ENCODE peak calls at places on chromosomes 12 and 14, in five cellular contexts. One of them, this sample, is unnamed.

GRCh38 chr14:73789996-73790581 is 61.5 kb upstream of the PTGR2 start:
- DNase-seq in ascending aorta: peak; percentile 93
- DNase-seq in astrocyte: peak; percentile 99
- DNase-seq in mammary epithelial cell: peak; percentile 95
- DNase-seq in naive thymus-derived CD4-positive, alpha-beta T cell: no peak
- DNase-seq in this sample: no peak

GRCh38 chr14:61365667-61366194 is 44.4 kb downstream of the PRKCH start:
- DNase-seq in ascending aorta: no peak
- DNase-seq in astrocyte: no peak
- DNase-seq in mammary epithelial cell: no peak
- DNase-seq in naive thymus-derived CD4-positive, alpha-beta T cell: no peak
- DNase-seq in this sample: no peak

GRCh38 chr12:63809566-63809965 is 29.9 kb downstream of the RXYLT1 start:
- DNase-seq in ascending aorta: no peak
- DNase-seq in astrocyte: no peak
- DNase-seq in mammary epithelial cell: no peak
- DNase-seq in naive thymus-derived CD4-positive, alpha-beta T cell: no peak
- DNase-seq in this sample: no peak

GRCh38 chr14:32545858-32546210 is 216.7 kb downstream of the AKAP6 start:
- DNase-seq in ascending aorta: no peak
- DNase-seq in astrocyte: no peak
- DNase-seq in mammary epithelial cell: no peak
- DNase-seq in naive thymus-derived CD4-positive, alpha-beta T cell: no peak
- DNase-seq in this sample: no peak

GRCh38 chr14:24274101-24274543 is 2.7 kb upstream of the RABGGTA start:
- DNase-seq in ascending aorta: no peak
- DNase-seq in astrocyte: no peak
- DNase-seq in mammary epithelial cell: peak; percentile 99
- DNase-seq in naive thymus-derived CD4-positive, alpha-beta T cell: peak; percentile 85
- DNase-seq in this sample: peak; percentile 63

GRCh38 chr12:76024942-76025600 is 6.5 kb downstream of the PHLDA1 start:
- DNase-seq in ascending aorta: no peak
- DNase-seq in astrocyte: peak; percentile 84
- DNase-seq in mammary epithelial cell: peak; percentile 77
- DNase-seq in naive thymus-derived CD4-positive, alpha-beta T cell: no peak
- DNase-seq in this sample: no peak

GRCh38 chr12:68557011-68557715 is 53.5 kb upstream of the RAP1B start:
- DNase-seq in ascending aorta: no peak
- DNase-seq in astrocyte: peak; percentile 93
- DNase-seq in mammary epithelial cell: peak; percentile 52
- DNase-seq in naive thymus-derived CD4-positive, alpha-beta T cell: no peak
- DNase-seq in this sample: no peak

GRCh38 chr12:94150483-94151225 is 2.3 kb downstream of the PLXNC1 start:
- DNase-seq in ascending aorta: no peak
- DNase-seq in astrocyte: no peak
- DNase-seq in mammary epithelial cell: no peak
- DNase-seq in naive thymus-derived CD4-positive, alpha-beta T cell: peak; percentile 35
- DNase-seq in this sample: no peak

GRCh38 chr12:911191-911826 is 38.2 kb downstream of the RAD52 start:
- DNase-seq in ascending aorta: no peak
- DNase-seq in astrocyte: no peak
- DNase-seq in mammary epithelial cell: no peak
- DNase-seq in naive thymus-derived CD4-positive, alpha-beta T cell: no peak
- DNase-seq in this sample: no peak

GRCh38 chr12:910416-910815 is 39.1 kb downstream of the RAD52 start:
- DNase-seq in ascending aorta: no peak
- DNase-seq in astrocyte: no peak
- DNase-seq in mammary epithelial cell: no peak
- DNase-seq in naive thymus-derived CD4-positive, alpha-beta T cell: no peak
- DNase-seq in this sample: no peak

GRCh38 chr12:906077-906585 is 43.4 kb downstream of the RAD52 start:
- DNase-seq in ascending aorta: no peak
- DNase-seq in astrocyte: no peak
- DNase-seq in mammary epithelial cell: no peak
- DNase-seq in naive thymus-derived CD4-positive, alpha-beta T cell: no peak
- DNase-seq in this sample: no peak

GRCh38 chr12:912466-913235 is 36.8 kb downstream of the RAD52 start:
- DNase-seq in ascending aorta: no peak
- DNase-seq in astrocyte: no peak
- DNase-seq in mammary epithelial cell: no peak
- DNase-seq in naive thymus-derived CD4-positive, alpha-beta T cell: no peak
- DNase-seq in this sample: no peak

GRCh38 chr12:909861-910260 is 39.6 kb downstream of the RAD52 start:
- DNase-seq in ascending aorta: no peak
- DNase-seq in astrocyte: no peak
- DNase-seq in mammary epithelial cell: no peak
- DNase-seq in naive thymus-derived CD4-positive, alpha-beta T cell: no peak
- DNase-seq in this sample: no peak
- H3K36me3 ChIP-seq in ascending aorta: peaks cover 57% of the 10 kb centered on the region
- H3K36me3 ChIP-seq in astrocyte: peaks cover 39% of the 10 kb centered on the region
- H3K36me3 ChIP-seq in mammary epithelial cell: peaks cover 26% of the 10 kb centered on the region
- H3K36me3 ChIP-seq in naive thymus-derived CD4-positive, alpha-beta T cell: peaks cover 32% of the 10 kb centered on the region
- H3K36me3 ChIP-seq in this sample: peaks cover 15% of the 10 kb centered on the region

GRCh38 chr12:48970702-48971334 is 717 bp downstream of the WNT10B start:
- DNase-seq in ascending aorta: no peak
- DNase-seq in astrocyte: no peak
- DNase-seq in mammary epithelial cell: no peak
- DNase-seq in naive thymus-derived CD4-positive, alpha-beta T cell: no peak
- DNase-seq in this sample: no peak
- H3K27me3 ChIP-seq in ascending aorta: peaks cover 4% of the 10 kb centered on the region
- H3K27me3 ChIP-seq in astrocyte: peaks cover 79% of the 10 kb centered on the region
- H3K27me3 ChIP-seq in mammary epithelial cell: no peaks in the 10 kb centered on the region
- H3K27me3 ChIP-seq in naive thymus-derived CD4-positive, alpha-beta T cell: peaks cover 31% of the 10 kb centered on the region
- H3K27me3 ChIP-seq in this sample: no peaks in the 10 kb centered on the region

GRCh38 chr14:35388656-35389314 is 15.8 kb downstream of the NFKBIA start:
- DNase-seq in ascending aorta: no peak
- DNase-seq in astrocyte: no peak
- DNase-seq in mammary epithelial cell: no peak
- DNase-seq in naive thymus-derived CD4-positive, alpha-beta T cell: no peak
- DNase-seq in this sample: no peak
- H3K4me1 ChIP-seq in ascending aorta: peaks cover 19% of the 10 kb centered on the region
- H3K4me1 ChIP-seq in astrocyte: peaks cover 28% of the 10 kb centered on the region
- H3K4me1 ChIP-seq in mammary epithelial cell: peaks cover 9% of the 10 kb centered on the region
- H3K4me1 ChIP-seq in naive thymus-derived CD4-positive, alpha-beta T cell: peaks cover 4% of the 10 kb centered on the region
- H3K4me1 ChIP-seq in this sample: peaks cover 10% of the 10 kb centered on the region

GRCh38 chr12:119713551-119714031 is 45.7 kb downstream of the PRKAB1 start:
- DNase-seq in ascending aorta: no peak
- DNase-seq in astrocyte: no peak
- DNase-seq in mammary epithelial cell: no peak
- DNase-seq in naive thymus-derived CD4-positive, alpha-beta T cell: no peak
- DNase-seq in this sample: no peak
- H3K36me3 ChIP-seq in ascending aorta: no peaks in the 10 kb centered on the region
- H3K36me3 ChIP-seq in astrocyte: peaks cover 21% of the 10 kb centered on the region
- H3K36me3 ChIP-seq in mammary epithelial cell: peaks cover 8% of the 10 kb centered on the region
- H3K36me3 ChIP-seq in naive thymus-derived CD4-positive, alpha-beta T cell: no peaks in the 10 kb centered on the region
- H3K36me3 ChIP-seq in this sample: no peaks in the 10 kb centered on the region